ENCODE peak calls at places on chromosomes 3 and 15, in four cellular contexts. K is iPS-NIHi11, A is activated gamma-delta T cell treated with Interleukin-2 at 50 U/mL for 16 hours, G is T1000. N is an unnamed sample.

GRCh38 chr3:24123596-24123995 is 178.5 kb downstream of the NR1D2 start:
- DNase-seq in K (no peak), A (no peak), G (peak), N (peak)

GRCh38 chr3:43786102-43786952 is 95.6 kb downstream of the ABHD5 start:
- DNase-seq in K (no peak), A (no peak), G (no peak), N (no peak)

GRCh38 chr3:124397088-124397487 is 333.2 kb upstream of the UMPS start:
- DNase-seq in K (no peak), A (no peak), G (no peak), N (no peak)

GRCh38 chr15:31333820-31334219 is 7.2 kb downstream of the KLF13 start:
- DNase-seq in K (no peak), A (no peak), G (no peak), N (no peak)

GRCh38 chr15:40511472-40512133 is 40.8 kb downstream of the CHST14 start:
- DNase-seq in K (peak), A (peak), G (no peak), N (no peak)

GRCh38 chr3:40623567-40623966 is 98.8 kb downstream of the ZNF621 start:
- DNase-seq in K (no peak), A (no peak), G (peak), N (no peak)

GRCh38 chr3:149713730-149714654 is 38.3 kb downstream of the COMMD2 start:
- DNase-seq in K (no peak), A (no peak), G (no peak), N (no peak)

GRCh38 chr15:68224546-68225250 is 4.8 kb downstream of the CLN6 start:
- DNase-seq in K (no peak), A (no peak), G (no peak), N (no peak)

GRCh38 chr3:177618873-177619771 is 421.8 kb upstream of the TBL1XR1 start:
- DNase-seq in K (no peak), A (no peak), G (no peak), N (peak)

GRCh38 chr15:25701716-25702465 is 161.2 kb downstream of the ATP10A start:
- DNase-seq in K (no peak), A (no peak), G (no peak), N (no peak)

GRCh38 chr3:129530331-129530761 is 1.9 kb downstream of the RHO start:
- DNase-seq in K (peak), A (no peak), G (no peak), N (peak)

GRCh38 chr15:99504823-99505551 is 60.8 kb upstream of the MEF2A start:
- DNase-seq in K (peak), A (no peak), G (no peak), N (peak)

GRCh38 chr15:100902436-100903190 is 16.5 kb upstream of the LRRK1 start:
- DNase-seq in K (no peak), A (no peak), G (peak), N (peak)

N was measured in astrocyte of the cerebellum.